ENCODE peak calls at places on chromosome 15, in four cellular contexts. One of them, this sample, is unnamed.

GRCh38 chr15:62488383-62488782 is 323.3 kb upstream of the C2CD4B start:
- DNase-seq in tibial nerve: no peak
- DNase-seq in CD8-positive, alpha-beta memory T cell: no peak
- DNase-seq in PC-3: no peak
- DNase-seq in this sample: no peak

GRCh38 chr15:95475067-95475466 is 855.4 kb upstream of the NR2F2 start:
- DNase-seq in tibial nerve: no peak
- DNase-seq in CD8-positive, alpha-beta memory T cell: no peak
- DNase-seq in PC-3: no peak
- DNase-seq in this sample: no peak

GRCh38 chr15:41284425-41285177 is 47.8 kb downstream of the OIP5 start:
- DNase-seq in tibial nerve: no peak
- DNase-seq in CD8-positive, alpha-beta memory T cell: peak
- DNase-seq in PC-3: peak
- DNase-seq in this sample: no peak

GRCh38 chr15:95350908-95351307 is 979.6 kb upstream of the NR2F2 start:
- DNase-seq in tibial nerve: no peak
- DNase-seq in CD8-positive, alpha-beta memory T cell: no peak
- DNase-seq in PC-3: no peak
- DNase-seq in this sample: no peak

GRCh38 chr15:82697735-82698407 is 11.8 kb downstream of the AP3B2 start:
- DNase-seq in tibial nerve: no peak
- DNase-seq in CD8-positive, alpha-beta memory T cell: no peak
- DNase-seq in PC-3: no peak
- DNase-seq in this sample: no peak

GRCh38 chr15:92000709-92001108 is 147.2 kb downstream of the SLCO3A1 start:
- DNase-seq in tibial nerve: no peak
- DNase-seq in CD8-positive, alpha-beta memory T cell: no peak
- DNase-seq in PC-3: no peak
- DNase-seq in this sample: no peak

GRCh38 chr15:90004671-90005070 is 3.5 kb downstream of the ZNF710 start:
- DNase-seq in tibial nerve: peak
- DNase-seq in CD8-positive, alpha-beta memory T cell: no peak
- DNase-seq in PC-3: peak
- DNase-seq in this sample: no peak

GRCh38 chr15:38868326-38869114 is 303.9 kb upstream of the RASGRP1 start:
- DNase-seq in tibial nerve: peak
- DNase-seq in CD8-positive, alpha-beta memory T cell: no peak
- DNase-seq in PC-3: peak
- DNase-seq in this sample: no peak

GRCh38 chr15:80228959-80229610 is 22.9 kb downstream of the CTXND1 start:
- DNase-seq in tibial nerve: no peak
- DNase-seq in CD8-positive, alpha-beta memory T cell: no peak
- DNase-seq in PC-3: peak
- DNase-seq in this sample: no peak

GRCh38 chr15:34362047-34362773 is 4.8 kb downstream of the LPCAT4 start:
- DNase-seq in tibial nerve: no peak
- DNase-seq in CD8-positive, alpha-beta memory T cell: no peak
- DNase-seq in PC-3: peak
- DNase-seq in this sample: no peak

GRCh38 chr15:38128389-38128788 is 124.2 kb upstream of the SPRED1 start:
- DNase-seq in tibial nerve: no peak
- DNase-seq in CD8-positive, alpha-beta memory T cell: no peak
- DNase-seq in PC-3: peak
- DNase-seq in this sample: no peak

GRCh38 chr15:33547876-33548275 is 237.1 kb downstream of the RYR3 start:
- DNase-seq in tibial nerve: no peak
- DNase-seq in CD8-positive, alpha-beta memory T cell: no peak
- DNase-seq in PC-3: peak
- DNase-seq in this sample: no peak

GRCh38 chr15:55434989-55435825 is 26.9 kb downstream of the PIERCE2 start:
- DNase-seq in tibial nerve: peak
- DNase-seq in CD8-positive, alpha-beta memory T cell: peak
- DNase-seq in PC-3: peak
- DNase-seq in this sample: no peak

GRCh38 chr15:91101356-91101920 is 1.4 kb downstream of the SV2B start:
- DNase-seq in tibial nerve: no peak
- DNase-seq in CD8-positive, alpha-beta memory T cell: no peak
- DNase-seq in PC-3: no peak
- DNase-seq in this sample: no peak

GRCh38 chr15:42031211-42031915 is 10.5 kb upstream of the PLA2G4E start:
- DNase-seq in tibial nerve: no peak
- DNase-seq in CD8-positive, alpha-beta memory T cell: no peak
- DNase-seq in PC-3: no peak
- DNase-seq in this sample: no peak

GRCh38 chr15:36230741-36231140 is 348.7 kb upstream of the CDIN1 start:
- DNase-seq in tibial nerve: no peak
- DNase-seq in CD8-positive, alpha-beta memory T cell: no peak
- DNase-seq in PC-3: no peak
- DNase-seq in this sample: no peak

GRCh38 chr15:25763954-25764353 is 99.2 kb downstream of the ATP10A start:
- DNase-seq in tibial nerve: no peak
- DNase-seq in CD8-positive, alpha-beta memory T cell: no peak
- DNase-seq in PC-3: no peak
- DNase-seq in this sample: no peak

GRCh38 chr15:82709081-82709420 is 624 bp downstream of the AP3B2 start:
- DNase-seq in tibial nerve: no peak
- DNase-seq in CD8-positive, alpha-beta memory T cell: no peak
- DNase-seq in PC-3: no peak
- DNase-seq in this sample: no peak

GRCh38 chr15:41043276-41043675 is 72.8 kb downstream of the INO80 start:
- DNase-seq in tibial nerve: no peak
- DNase-seq in CD8-positive, alpha-beta memory T cell: no peak
- DNase-seq in PC-3: no peak
- DNase-seq in this sample: no peak

GRCh38 chr15:66006986-66007385 is 137.7 kb downstream of the RAB11A start:
- DNase-seq in tibial nerve: no peak
- DNase-seq in CD8-positive, alpha-beta memory T cell: no peak
- DNase-seq in PC-3: peak
- DNase-seq in this sample: no peak

GRCh38 chr15:45395956-45396355 is 17.6 kb upstream of the GATM start:
- DNase-seq in tibial nerve: no peak
- DNase-seq in CD8-positive, alpha-beta memory T cell: no peak
- DNase-seq in PC-3: no peak
- DNase-seq in this sample: no peak

GRCh38 chr15:33310481-33311311 is at the start of gene RYR3:
- DNase-seq in tibial nerve: no peak
- DNase-seq in CD8-positive, alpha-beta memory T cell: no peak
- DNase-seq in PC-3: no peak
- DNase-seq in this sample: peak

GRCh38 chr15:40481671-40482070 is 10.9 kb downstream of the CHST14 start:
- DNase-seq in tibial nerve: no peak
- DNase-seq in CD8-positive, alpha-beta memory T cell: no peak
- DNase-seq in PC-3: no peak
- DNase-seq in this sample: no peak

GRCh38 chr15:69304176-69304533 is 5.4 kb downstream of the PAQR5 start:
- DNase-seq in tibial nerve: no peak
- DNase-seq in CD8-positive, alpha-beta memory T cell: no peak
- DNase-seq in PC-3: peak
- DNase-seq in this sample: no peak

GRCh38 chr15:89632563-89633430 is 22.5 kb downstream of the KIF7 start:
- DNase-seq in tibial nerve: no peak
- DNase-seq in CD8-positive, alpha-beta memory T cell: no peak
- DNase-seq in PC-3: no peak
- DNase-seq in this sample: no peak

GRCh38 chr15:80249973-80250372 is 2.0 kb downstream of the CTXND1 start:
- DNase-seq in tibial nerve: no peak
- DNase-seq in CD8-positive, alpha-beta memory T cell: no peak
- DNase-seq in PC-3: no peak
- DNase-seq in this sample: no peak

DNA sequence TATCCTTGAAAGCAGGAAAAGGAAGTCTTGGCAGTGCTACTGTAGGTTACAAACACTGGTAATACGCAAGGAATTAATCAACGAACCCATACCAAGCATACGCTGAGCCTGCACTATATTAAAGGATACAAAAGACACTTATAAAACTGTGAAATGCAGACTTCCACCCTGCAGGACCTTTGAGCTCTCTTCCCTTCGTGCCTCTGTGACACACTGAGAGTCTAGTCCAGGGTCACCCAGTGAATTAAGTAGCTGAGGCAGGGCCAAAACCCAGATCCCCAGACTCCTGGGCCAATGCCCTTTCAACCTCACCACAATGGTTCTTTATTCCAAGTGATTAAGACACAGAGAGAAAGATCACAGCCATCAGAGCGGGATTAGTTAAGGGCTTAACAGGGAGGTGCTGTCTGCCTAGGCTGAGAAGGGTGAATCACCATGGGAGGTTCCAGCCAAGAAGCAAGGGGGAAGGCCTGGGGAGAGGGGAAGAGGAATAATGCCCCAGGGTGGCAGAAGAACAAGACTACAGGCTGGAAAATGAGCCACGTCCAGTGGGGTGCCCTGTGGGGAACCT is 6.8 kb downstream of the ANXA2 start:
- DNase-seq in tibial nerve: no peak
- DNase-seq in CD8-positive, alpha-beta memory T cell: no peak
- DNase-seq in PC-3: peak
- DNase-seq in this sample: no peak
- H3K27ac ChIP-seq in tibial nerve: peak
- H3K27ac ChIP-seq in CD8-positive, alpha-beta memory T cell: no peak
- H3K27ac ChIP-seq in PC-3: peak
- H3K27ac ChIP-seq in this sample: no peak

DNA sequence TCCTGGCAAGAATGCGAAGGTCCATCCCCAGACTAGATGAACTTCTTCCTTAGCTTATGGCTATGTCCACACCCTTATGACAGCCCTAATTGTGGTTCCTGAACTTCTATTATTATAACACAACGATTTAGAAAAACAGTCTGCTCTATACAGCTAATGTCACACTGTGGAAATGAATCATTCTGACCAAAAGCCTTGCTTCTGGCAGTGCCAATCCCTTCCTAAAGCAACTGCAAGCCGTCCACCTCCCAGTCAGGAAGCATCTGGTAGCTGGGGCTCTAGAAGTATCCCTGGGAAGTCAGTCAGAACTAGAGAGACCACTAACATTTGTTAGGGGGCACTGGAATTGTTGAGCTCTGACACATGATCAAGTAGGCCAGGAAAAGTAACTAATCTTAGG is 45.0 kb downstream of the MYO5A start:
- DNase-seq in tibial nerve: no peak
- DNase-seq in CD8-positive, alpha-beta memory T cell: no peak
- DNase-seq in PC-3: peak
- DNase-seq in this sample: no peak
- H3K27ac ChIP-seq in tibial nerve: no peak
- H3K27ac ChIP-seq in CD8-positive, alpha-beta memory T cell: no peak
- H3K27ac ChIP-seq in PC-3: peak
- H3K27ac ChIP-seq in this sample: no peak

DNA sequence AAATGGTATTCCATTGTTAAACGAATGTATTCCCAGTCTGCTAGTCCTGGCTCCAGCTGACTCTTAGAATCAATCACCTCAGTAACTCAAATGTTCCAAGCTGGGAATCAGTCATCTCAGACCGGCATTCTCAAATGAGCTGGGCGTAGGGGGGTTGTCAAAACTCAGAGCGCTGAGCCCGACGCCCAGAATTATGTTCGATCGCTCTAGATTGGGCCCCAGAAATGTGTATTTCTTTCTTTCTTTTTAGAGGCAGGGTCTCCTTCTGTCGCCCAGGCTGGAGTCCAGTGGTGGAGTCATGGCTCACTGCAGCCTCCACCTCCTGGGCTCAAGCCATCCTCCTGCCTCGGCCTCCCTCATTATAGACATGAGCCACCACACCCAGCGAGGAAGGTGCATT is 99.3 kb upstream of the IGF1R start:
- DNase-seq in tibial nerve: no peak
- DNase-seq in CD8-positive, alpha-beta memory T cell: no peak
- DNase-seq in PC-3: no peak
- DNase-seq in this sample: no peak
- H3K27ac ChIP-seq in tibial nerve: peak
- H3K27ac ChIP-seq in CD8-positive, alpha-beta memory T cell: no peak
- H3K27ac ChIP-seq in PC-3: no peak
- H3K27ac ChIP-seq in this sample: peak

GRCh38 chr15:101607102-101607501 is 45.1 kb downstream of the TM2D3 start:
- DNase-seq in tibial nerve: no peak
- DNase-seq in CD8-positive, alpha-beta memory T cell: no peak
- DNase-seq in PC-3: peak
- DNase-seq in this sample: no peak
- H3K27ac ChIP-seq in tibial nerve: no peak
- H3K27ac ChIP-seq in CD8-positive, alpha-beta memory T cell: no peak
- H3K27ac ChIP-seq in PC-3: no peak
- H3K27ac ChIP-seq in this sample: no peak

This sample was measured in caudate nucleus.